ENCODE peak calls at places on chromosomes 5 and 9, in four cellular contexts. S is AG09309, L is sigmoid colon, O is kidney epithelial cell. Q is an unnamed sample.

GRCh38 chr9:125493861-125494554 is 213.0 kb downstream of the MAPKAP1 start:
- DNase-seq in S (no peak), L (no peak), O (no peak), Q (no peak)

GRCh38 chr9:42388146-42388690 is 204.8 kb downstream of the SPATA31A6 start:
- DNase-seq in S (no peak), L (no peak), O (no peak), Q (no peak)

GRCh38 chr9:96612105-96612965 is 7.3 kb downstream of the CDC14B start:
- DNase-seq in S (peak; percentile 80), L (peak; percentile 82), O (peak; percentile 61), Q (peak; percentile 40)

GRCh38 chr9:6405371-6405770 is 7.6 kb upstream of the UHRF2 start:
- DNase-seq in S (no peak), L (no peak), O (no peak), Q (no peak)

GRCh38 chr9:111375817-111376564 is 46.0 kb upstream of the OR2K2 start:
- DNase-seq in S (no peak), L (no peak), O (no peak), Q (no peak)

GRCh38 chr5:154753792-154754191 is 1.4 kb upstream of the LARP1 start:
- DNase-seq in S (peak; percentile 91), L (peak; percentile 96), O (no peak), Q (peak; percentile 95)

GRCh38 chr5:68290260-68290674 is 74.7 kb downstream of the PIK3R1 start:
- DNase-seq in S (no peak), L (peak; percentile 80), O (no peak), Q (peak; percentile 44)

GRCh38 chr9:90307177-90307833 is 335.3 kb downstream of the DIRAS2 start:
- DNase-seq in S (no peak), L (no peak), O (no peak), Q (no peak)

GRCh38 chr9:75903785-75904360 is 13.4 kb downstream of the PCSK5 start:
- DNase-seq in S (no peak), L (peak; percentile 71), O (no peak), Q (no peak)

GRCh38 chr9:18499987-18500386 is 26.0 kb downstream of the ADAMTSL1 start:
- DNase-seq in S (no peak), L (no peak), O (peak; percentile 19), Q (no peak)

GRCh38 chr5:139669681-139670368 is 21.7 kb downstream of the CXXC5 start:
- DNase-seq in S (no peak), L (no peak), O (no peak), Q (no peak)

GRCh38 chr5:55847837-55848236 is 3.3 kb upstream of the IL31RA start:
- DNase-seq in S (no peak), L (no peak), O (no peak), Q (no peak)

GRCh38 chr5:168227973-168228615 is 63.4 kb upstream of the WWC1 start:
- DNase-seq in S (peak; percentile 5), L (no peak), O (no peak), Q (no peak)

GRCh38 chr5:102596951-102597350 is 98.2 kb upstream of the SLCO6A1 start:
- DNase-seq in S (no peak), L (no peak), O (no peak), Q (no peak)

GRCh38 chr9:121770415-121771273 is 119.2 kb downstream of the DAB2IP start:
- DNase-seq in S (peak; percentile 16), L (peak; percentile 57), O (no peak), Q (no peak)

GRCh38 chr9:95733687-95734659 is 141.5 kb upstream of the ERCC6L2 start:
- DNase-seq in S (no peak), L (no peak), O (no peak), Q (no peak)

GRCh38 chr9:134489621-134490380 is 151.8 kb upstream of the COL5A1 start:
- DNase-seq in S (no peak), L (peak; percentile 56), O (no peak), Q (no peak)

GRCh38 chr9:120978987-120979386 is 52.4 kb upstream of the TRAF1 start:
- DNase-seq in S (no peak), L (no peak), O (no peak), Q (no peak)

GRCh38 chr5:1875843-1876671 is 6.7 kb downstream of the IRX4 start:
- DNase-seq in S (no peak), L (no peak), O (no peak), Q (no peak)

GRCh38 chr5:59039296-59040006 is 456.6 kb downstream of the RAB3C start:
- DNase-seq in S (peak; percentile 16), L (peak; percentile 92), O (no peak), Q (no peak)

GRCh38 chr5:32059779-32060178 is 114.3 kb downstream of the GOLPH3 start:
- DNase-seq in S (no peak), L (no peak), O (no peak), Q (no peak)

GRCh38 chr9:92094655-92095054 is 20.6 kb downstream of the SPTLC1 start:
- DNase-seq in S (no peak), L (no peak), O (no peak), Q (no peak)

GRCh38 chr9:112097712-112098688 is 77.1 kb downstream of the SUSD1 start:
- DNase-seq in S (no peak), L (no peak), O (no peak), Q (peak; percentile 53)

GRCh38 chr5:162068412-162068811 is 839 bp downstream of the GABRG2 start:
- DNase-seq in S (no peak), L (no peak), O (peak; percentile 12), Q (peak; percentile 16)

GRCh38 chr5:71457106-71457505 is 1.7 kb downstream of the BDP1 start:
- DNase-seq in S (no peak), L (no peak), O (no peak), Q (no peak)

GRCh38 chr9:131739988-131740648 is at the start of gene RAPGEF1:
- DNase-seq in S (no peak), L (peak; percentile 84), O (no peak), Q (no peak)

GRCh38 chr5:176619569-176620332 is 9.8 kb upstream of the GPRIN1 start:
- DNase-seq in S (no peak), L (no peak), O (no peak), Q (no peak)
- TF ChIP-seq CTCF in S (no peak), L (no peak), O (no peak), Q (no peak)

GRCh38 chr5:95235439-95235982 is 49.4 kb downstream of the MCTP1 start:
- DNase-seq in S (no peak), L (no peak), O (no peak), Q (no peak)

GRCh38 chr5:95241155-95241554 is 43.7 kb downstream of the MCTP1 start:
- DNase-seq in S (no peak), L (no peak), O (no peak), Q (no peak)

GRCh38 chr5:95241635-95242034 is 43.3 kb downstream of the MCTP1 start:
- DNase-seq in S (no peak), L (no peak), O (no peak), Q (no peak)

GRCh38 chr5:95238560-95239325 is 46.2 kb downstream of the MCTP1 start:
- DNase-seq in S (no peak), L (no peak), O (no peak), Q (peak; percentile 77)

GRCh38 chr5:95237324-95237723 is 47.6 kb downstream of the MCTP1 start:
- DNase-seq in S (no peak), L (no peak), O (no peak), Q (no peak)
- H3K4me3 ChIP-seq in S (no peak overlapping the region), L (no peak overlapping the region), O (no peak overlapping the region), Q (no peak overlapping the region)

DNA sequence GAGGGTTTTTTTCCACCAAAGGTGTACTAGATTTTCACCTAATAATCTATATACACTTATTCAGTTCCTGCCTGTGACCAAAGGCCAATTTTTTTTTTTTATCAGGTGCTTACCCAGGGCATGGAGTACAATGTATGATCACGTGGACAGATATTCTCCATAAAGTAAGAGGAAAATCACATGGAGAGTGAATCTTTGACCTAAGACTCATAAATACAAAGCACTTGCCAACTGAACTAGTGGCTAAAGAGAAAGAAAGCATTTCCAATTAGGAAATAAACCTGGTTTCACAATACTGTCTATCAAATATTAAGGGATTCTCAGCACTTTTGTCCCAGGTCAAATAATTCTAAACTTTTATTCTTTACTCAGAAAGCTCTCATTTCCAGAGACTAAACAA is 33.0 kb upstream of the CEP120 start:
- DNase-seq in S (no peak), L (no peak), O (no peak), Q (no peak)
- TF ChIP-seq CTCF in S (no peak), L (no peak), O (no peak), Q (no peak)

GRCh38 chr5:119393201-119393691 is 37.4 kb downstream of the TNFAIP8 start:
- DNase-seq in S (peak; percentile 71), L (no peak), O (no peak), Q (no peak)
- H3K4me3 ChIP-seq in S (no peak overlapping the region), L (no peak overlapping the region), O (no peak overlapping the region), Q (no peak overlapping the region)

GRCh38 chr5:145237843-145238242 is 597.3 kb downstream of the PRELID2 start:
- DNase-seq in S (peak; percentile 10), L (no peak), O (peak; percentile 18), Q (peak; percentile 52)
- TF ChIP-seq CTCF in S (peak; percentile 51), L (no peak), O (peak; percentile 69), Q (peak; percentile 78)

GRCh38 chr9:129483467-129484324 is 137.2 kb downstream of the C9orf50 start:
- DNase-seq in S (peak; percentile 81), L (peak; percentile 98), O (no peak), Q (peak; percentile 84)
- H3K4me3 ChIP-seq in S (peak overlapping the region; percentile 26), L (peak overlapping the region; percentile 67), O (peak overlapping the region; percentile 13), Q (peak overlapping the region; percentile 8)

DNA sequence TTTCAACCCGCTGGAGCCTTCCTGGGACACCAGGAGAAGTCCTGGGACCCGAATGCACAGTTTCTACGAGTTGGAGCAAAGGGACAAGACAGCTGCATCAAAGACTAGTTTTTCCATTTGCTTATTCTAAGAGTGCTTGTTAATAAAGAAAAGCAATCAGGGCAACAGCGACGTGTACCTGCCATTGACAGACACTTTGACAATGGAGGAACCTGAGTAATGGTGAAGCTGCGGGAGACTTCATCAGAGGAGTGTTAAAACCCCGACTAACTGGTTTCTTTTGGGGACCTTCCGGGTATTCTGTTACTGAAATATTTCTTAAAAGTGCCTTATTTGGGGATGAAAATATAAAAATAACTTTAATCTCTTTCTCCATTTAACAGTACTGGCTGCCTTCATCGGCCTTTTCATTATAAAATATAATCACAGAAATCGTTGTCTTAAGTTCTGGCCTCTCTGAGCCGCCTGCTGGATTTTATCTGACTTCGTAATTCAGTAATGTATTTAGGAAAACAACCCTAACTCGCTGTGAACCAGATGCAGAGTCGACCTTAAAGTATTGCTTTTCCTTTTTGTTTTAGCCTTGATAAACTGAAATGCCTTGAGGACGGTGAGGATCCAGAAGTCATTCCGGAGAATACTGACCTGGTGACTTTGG is 781 bp downstream of the SNAPC3 start:
- DNase-seq in S (no peak), L (no peak), O (no peak), Q (no peak)
- TF ChIP-seq CTCF in S (peak; percentile 26), L (no peak), O (peak; percentile 15), Q (peak; percentile 30)

DNA sequence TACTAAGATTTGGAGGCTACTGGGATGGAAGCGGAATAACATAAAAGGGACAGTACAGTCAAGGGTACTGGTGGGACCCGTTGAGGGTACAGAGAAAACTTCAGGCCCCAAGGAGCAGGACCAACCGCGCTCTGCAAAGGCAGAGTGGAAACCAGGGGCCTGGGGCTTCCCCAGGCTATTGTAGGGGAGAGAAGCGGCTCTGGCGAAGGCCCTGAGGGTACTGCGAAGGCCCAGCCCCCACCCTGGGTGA is 449 bp downstream of the TPM2 start:
- DNase-seq in S (no peak), L (no peak), O (no peak), Q (no peak)
- H3K4me3 ChIP-seq in S (peak overlapping the region; percentile 81), L (peak overlapping the region; percentile 94), O (peak overlapping the region; percentile 47), Q (peak overlapping the region; percentile 81)

DNA sequence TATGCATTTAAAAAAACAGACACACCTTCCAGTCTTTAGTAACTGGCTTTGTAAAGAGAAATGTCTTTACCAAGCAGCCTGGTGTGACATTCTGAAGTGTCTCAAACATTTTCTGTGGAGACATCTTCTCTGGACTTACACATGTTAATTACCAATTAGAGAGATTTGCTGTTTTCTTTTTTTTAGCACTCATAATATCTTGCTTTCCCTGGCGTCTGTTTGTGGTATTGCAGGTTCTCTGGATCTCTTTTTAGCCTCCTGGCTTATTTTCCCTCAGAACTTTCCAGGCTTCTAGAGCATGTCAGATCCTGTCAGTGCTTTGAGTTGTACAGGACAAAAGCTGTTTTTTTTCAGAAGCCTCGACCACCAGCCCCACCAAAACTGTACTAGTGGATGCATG is 92.5 kb downstream of the MSX2 start:
- DNase-seq in S (no peak), L (no peak), O (no peak), Q (no peak)
- TF ChIP-seq CTCF in S (peak; percentile 35), L (no peak), O (peak; percentile 9), Q (peak; percentile 45)